ENCODE peak calls at places on chromosomes 5 and 9, in six cellular contexts. Y, J, S, U, K and T are unnamed samples.

GRCh38 chr9:105693435-105694275 is 686 bp upstream of the TMEM38B start:
- DNase-seq in Y (no peak), J (no peak), S (no peak), U (no peak), K (no peak), T (no peak)

GRCh38 chr9:110543631-110544051 is 35.9 kb downstream of the SVEP1 start:
- DNase-seq in Y (peak; percentile 26), J (peak; percentile 26), S (no peak), U (no peak), K (no peak), T (no peak)

GRCh38 chr5:124664287-124664686 is 82.2 kb downstream of the ZNF608 start:
- DNase-seq in Y (no peak), J (no peak), S (no peak), U (no peak), K (no peak), T (no peak)

GRCh38 chr9:93126151-93126781 is 7.8 kb downstream of the NINJ1 start:
- DNase-seq in Y (no peak), J (no peak), S (no peak), U (no peak), K (no peak), T (peak; percentile 49)

GRCh38 chr9:31996331-31996730 is 388.1 kb upstream of the ACO1 start:
- DNase-seq in Y (peak; percentile 2), J (no peak), S (no peak), U (no peak), K (no peak), T (no peak)

GRCh38 chr5:1392261-1392660 is 47.4 kb upstream of the CLPTM1L start:
- DNase-seq in Y (no peak), J (no peak), S (no peak), U (no peak), K (no peak), T (no peak)

GRCh38 chr9:125161284-125161918 is 18.1 kb upstream of the SCAI start:
- DNase-seq in Y (peak; percentile 76), J (no peak), S (no peak), U (no peak), K (no peak), T (no peak)

GRCh38 chr5:55338810-55339243 is 31.0 kb downstream of the MTREX start:
- DNase-seq in Y (peak; percentile 42), J (no peak), S (no peak), U (peak; percentile 64), K (no peak), T (no peak)

GRCh38 chr9:120186276-120186675 is 393.7 kb downstream of the CDK5RAP2 start:
- DNase-seq in Y (no peak), J (no peak), S (no peak), U (no peak), K (peak; percentile 11), T (no peak)